ENCODE peak calls at places on chromosomes 7 and 10, in ten cellular contexts. M is GM23338; K is ureter; B is stimulated activated CD4-positive, alpha-beta T cell treated with anti-CD3 and anti-CD28 coated beads, Interleukin-4, amount 100 ng/mL, for 48 hours; T is H7; G is uterus; E is A549; X is PC-3; V is CD4-positive, CD25-positive, alpha-beta regulatory T cell; D is EH. J is an unnamed sample.

GRCh38 chr10:14118953-14119352 is 211.8 kb downstream of the FRMD4A start:
- DNase-seq in M (no peak), K (no peak), B (no peak), T (no peak), G (no peak), E (no peak), X (peak), V (no peak), D (no peak), J (no peak)

GRCh38 chr10:18463673-18464211 is 187.6 kb downstream of the NSUN6 start:
- DNase-seq in M (no peak), K (no peak), B (no peak), T (no peak), G (no peak), E (no peak), X (no peak), V (no peak), D (no peak), J (no peak)

GRCh38 chr7:155975490-155975889 is 163.2 kb upstream of the SHH start:
- DNase-seq in M (no peak), K (peak), B (no peak), T (no peak), G (no peak), E (no peak), X (no peak), V (no peak), D (no peak), J (no peak)

GRCh38 chr10:86730227-86730626 is 26.2 kb upstream of the BMPR1A start:
- DNase-seq in M (no peak), K (no peak), B (no peak), T (no peak), G (no peak), E (no peak), X (no peak), V (no peak), D (peak), J (no peak)

GRCh38 chr7:155296006-155296787 is 1.5 kb upstream of the INSIG1 start:
- DNase-seq in M (no peak), K (no peak), B (no peak), T (no peak), G (no peak), E (no peak), X (no peak), V (no peak), D (no peak), J (no peak)

GRCh38 chr7:29511851-29512250 is 51.8 kb upstream of the PRR15 start:
- DNase-seq in M (no peak), K (no peak), B (no peak), T (peak), G (no peak), E (no peak), X (no peak), V (no peak), D (no peak), J (no peak)

GRCh38 chr10:97895084-97895483 is 45.4 kb downstream of the GOLGA7B start:
- DNase-seq in M (no peak), K (no peak), B (no peak), T (no peak), G (no peak), E (no peak), X (no peak), V (no peak), D (no peak), J (no peak)

GRCh38 chr7:135799881-135800280 is 51.3 kb upstream of the FAM180A start:
- DNase-seq in M (peak), K (no peak), B (no peak), T (no peak), G (no peak), E (no peak), X (no peak), V (no peak), D (no peak), J (no peak)

GRCh38 chr10:132847416-132847777 is 61.5 kb upstream of the NKX6-2 start:
- DNase-seq in M (no peak), K (peak), B (no peak), T (no peak), G (peak), E (no peak), X (no peak), V (no peak), D (no peak), J (no peak)